ENCODE peak calls at places on chromosomes 13 and 19, in six cellular contexts. Q is cardiac fibroblast, Y is T-helper 1 cell, A is progenitor cell of endocrine pancreas, J is upper lobe of right lung, X is BJ. I is an unnamed sample.

GRCh38 chr13:86841264-86841663 is 829.9 kb upstream of the SLITRK5 start:
- DNase-seq in X (no peak), Q (no peak), Y (no peak), A (no peak), J (no peak), I (no peak)

GRCh38 chr19:17757125-17757524 is 5.8 kb downstream of the FCHO1 start:
- DNase-seq in X (no peak), A (no peak), J (no peak), Y (no peak), Q (peak), I (peak)

GRCh38 chr19:9309974-9310446 is 372 bp upstream of the ZNF699 start:
- DNase-seq in Q (peak), J (peak), A (peak), X (no peak), Y (peak), I (no peak)

GRCh38 chr13:36057041-36057440 is 74.1 kb downstream of the DCLK1 start:
- DNase-seq in X (no peak), J (no peak), A (no peak), Q (no peak), Y (no peak), I (no peak)

GRCh38 chr19:6738726-6739389 is 622 bp upstream of the TRIP10 start:
- DNase-seq in A (no peak), X (no peak), Q (peak), J (peak), Y (no peak), I (no peak)

GRCh38 chr19:41415154-41415571 is 12.0 kb downstream of the B3GNT8 start:
- DNase-seq in A (no peak), Y (no peak), J (no peak), X (no peak), Q (no peak), I (no peak)

GRCh38 chr19:33259532-33259931 is 33.9 kb upstream of the SLC7A10 start:
- DNase-seq in X (no peak), Y (no peak), J (no peak), A (no peak), Q (peak), I (no peak)

GRCh38 chr19:42577016-42577415 is 17.7 kb downstream of the CEACAM8 start:
- DNase-seq in X (no peak), J (no peak), A (no peak), Q (no peak), Y (no peak), I (no peak)

GRCh38 chr19:50858896-50859295 is 4.2 kb downstream of the KLK3 start:
- DNase-seq in Q (no peak), X (no peak), J (no peak), A (no peak), Y (no peak), I (no peak)

GRCh38 chr19:35518313-35518712 is 4.9 kb upstream of the DMKN start:
- DNase-seq in Y (no peak), X (peak), J (no peak), Q (peak), A (no peak), I (no peak)

GRCh38 chr19:41646589-41647204 is 19.8 kb upstream of the CEACAM4 start:
- DNase-seq in X (no peak), Q (peak), A (no peak), Y (no peak), J (peak), I (no peak)

GRCh38 chr13:52599853-52600603 is 42.2 kb upstream of the HNRNPA1L2 start:
- DNase-seq in X (no peak), Y (no peak), J (peak), Q (peak), A (peak), I (peak)

GRCh38 chr13:44755872-44756271 is 179.7 kb upstream of the TSC22D1 start:
- DNase-seq in X (no peak), Q (peak), A (no peak), Y (no peak), J (no peak), I (no peak)

GRCh38 chr13:112213467-112214245 is 146.7 kb downstream of the SOX1 start:
- DNase-seq in Y (no peak), X (no peak), J (peak), A (no peak), Q (no peak), I (no peak)

GRCh38 chr13:32904271-32904670 is 112.0 kb upstream of the KL start:
- DNase-seq in Y (no peak), X (no peak), Q (no peak), A (no peak), J (no peak), I (no peak)

GRCh38 chr19:12867120-12868099 is 13.8 kb downstream of the DNASE2 start:
- DNase-seq in Q (peak), X (no peak), J (peak), Y (peak), A (peak), I (peak)

GRCh38 chr19:48859711-48860572 is 8.5 kb downstream of the PLEKHA4 start:
- DNase-seq in Q (no peak), A (no peak), Y (no peak), X (no peak), J (peak), I (no peak)

GRCh38 chr13:20570540-20570939 is 3.6 kb downstream of the IFT88 start:
- DNase-seq in Q (peak), Y (no peak), A (no peak), X (no peak), J (no peak), I (no peak)

GRCh38 chr19:4059493-4059880 is 7.2 kb downstream of the ZBTB7A start:
- DNase-seq in A (no peak), Q (no peak), Y (no peak), J (no peak), X (no peak), I (no peak)

GRCh38 chr13:78317030-78317429 is 286.3 kb downstream of the POU4F1 start:
- DNase-seq in A (no peak), J (no peak), Y (no peak), Q (peak), X (no peak), I (no peak)

I was measured in osteocyte.